ENCODE peak calls at places on chromosomes 4 and X, in four cellular contexts. One of them, this sample, is unnamed.

GRCh38 chr4:164779811-164780216 is 25.9 kb downstream of the SMIM31 start:
- DNase-seq in colonic mucosa: peak; percentile 26
- DNase-seq in RKO: peak; percentile 56
- DNase-seq in mesothelial cell of epicardium: peak; percentile 48
- DNase-seq in this sample: peak; percentile 39

GRCh38 chr4:180527993-180528392 is 1715.2 kb upstream of the TENM3 start:
- DNase-seq in colonic mucosa: no peak
- DNase-seq in RKO: no peak
- DNase-seq in mesothelial cell of epicardium: no peak
- DNase-seq in this sample: no peak

GRCh38 chr4:121989715-121990114 is 37.9 kb upstream of the TRPC3 start:
- DNase-seq in colonic mucosa: no peak
- DNase-seq in RKO: no peak
- DNase-seq in mesothelial cell of epicardium: no peak
- DNase-seq in this sample: no peak

GRCh38 chr4:127622621-127622922 is 10.2 kb upstream of the INTU start:
- DNase-seq in colonic mucosa: no peak
- DNase-seq in RKO: no peak
- DNase-seq in mesothelial cell of epicardium: no peak
- DNase-seq in this sample: no peak

GRCh38 chr4:105265689-105266088 is 119.0 kb downstream of the TET2 start:
- DNase-seq in colonic mucosa: no peak
- DNase-seq in RKO: no peak
- DNase-seq in mesothelial cell of epicardium: no peak
- DNase-seq in this sample: no peak

GRCh38 chr4:6366581-6366980 is 96.9 kb downstream of the WFS1 start:
- DNase-seq in colonic mucosa: no peak
- DNase-seq in RKO: no peak
- DNase-seq in mesothelial cell of epicardium: no peak
- DNase-seq in this sample: no peak

GRCh38 chrX:145820825-145821224 is 3.2 kb downstream of the SLITRK2 start:
- DNase-seq in colonic mucosa: no peak
- DNase-seq in RKO: no peak
- DNase-seq in mesothelial cell of epicardium: no peak
- DNase-seq in this sample: no peak

GRCh38 chr4:84503495-84504437 is 4.7 kb upstream of the NKX6-1 start:
- DNase-seq in colonic mucosa: no peak
- DNase-seq in RKO: peak; percentile 70
- DNase-seq in mesothelial cell of epicardium: no peak
- DNase-seq in this sample: peak; percentile 76

GRCh38 chrX:125742811-125743210 is 423.1 kb downstream of the TEX13C start:
- DNase-seq in colonic mucosa: no peak
- DNase-seq in RKO: no peak
- DNase-seq in mesothelial cell of epicardium: no peak
- DNase-seq in this sample: no peak

GRCh38 chr4:20028694-20029093 is 223.0 kb upstream of the SLIT2 start:
- DNase-seq in colonic mucosa: no peak
- DNase-seq in RKO: peak; percentile 17
- DNase-seq in mesothelial cell of epicardium: no peak
- DNase-seq in this sample: peak; percentile 7

GRCh38 chr4:149784018-149784417 is 31.6 kb downstream of the IQCM start:
- DNase-seq in colonic mucosa: no peak
- DNase-seq in RKO: peak; percentile 40
- DNase-seq in mesothelial cell of epicardium: no peak
- DNase-seq in this sample: no peak

GRCh38 chrX:31563792-31564191 is 492.0 kb upstream of the FTHL17 start:
- DNase-seq in colonic mucosa: no peak
- DNase-seq in RKO: no peak
- DNase-seq in mesothelial cell of epicardium: no peak
- DNase-seq in this sample: no peak

GRCh38 chr4:153409412-153409811 is 56.7 kb upstream of the TMEM131L start:
- DNase-seq in colonic mucosa: no peak
- DNase-seq in RKO: peak; percentile 62
- DNase-seq in mesothelial cell of epicardium: no peak
- DNase-seq in this sample: no peak

GRCh38 chrX:53930513-53931380 is 113.5 kb downstream of the PHF8 start:
- DNase-seq in colonic mucosa: no peak
- DNase-seq in RKO: peak; percentile 4
- DNase-seq in mesothelial cell of epicardium: no peak
- DNase-seq in this sample: no peak

GRCh38 chr4:79211490-79211889 is 114.4 kb downstream of the NAA11 start:
- DNase-seq in colonic mucosa: no peak
- DNase-seq in RKO: no peak
- DNase-seq in mesothelial cell of epicardium: no peak
- DNase-seq in this sample: no peak

GRCh38 chr4:17027495-17027894 is 129.1 kb upstream of the LDB2 start:
- DNase-seq in colonic mucosa: no peak
- DNase-seq in RKO: peak; percentile 92
- DNase-seq in mesothelial cell of epicardium: no peak
- DNase-seq in this sample: no peak

GRCh38 chr4:28179126-28179525 is 1318.5 kb downstream of the STIM2 start:
- DNase-seq in colonic mucosa: no peak
- DNase-seq in RKO: no peak
- DNase-seq in mesothelial cell of epicardium: no peak
- DNase-seq in this sample: no peak

GRCh38 chrX:21479695-21480280 is 105.6 kb downstream of the CNKSR2 start:
- DNase-seq in colonic mucosa: no peak
- DNase-seq in RKO: peak; percentile 72
- DNase-seq in mesothelial cell of epicardium: no peak
- DNase-seq in this sample: peak; percentile 68

GRCh38 chrX:44891642-44892041 is 18.7 kb downstream of the KDM6A start:
- DNase-seq in colonic mucosa: no peak
- DNase-seq in RKO: no peak
- DNase-seq in mesothelial cell of epicardium: no peak
- DNase-seq in this sample: no peak

GRCh38 chr4:94399721-94400120 is 52.0 kb upstream of the PDLIM5 start:
- DNase-seq in colonic mucosa: no peak
- DNase-seq in RKO: no peak
- DNase-seq in mesothelial cell of epicardium: no peak
- DNase-seq in this sample: no peak

GRCh38 chr4:68175562-68176155 is 46.0 kb upstream of the TMPRSS11F start:
- DNase-seq in colonic mucosa: peak; percentile 34
- DNase-seq in RKO: peak; percentile 65
- DNase-seq in mesothelial cell of epicardium: peak; percentile 49
- DNase-seq in this sample: peak; percentile 83

GRCh38 chr4:151744614-151745013 is 16.2 kb downstream of the GATB start:
- DNase-seq in colonic mucosa: no peak
- DNase-seq in RKO: peak; percentile 98
- DNase-seq in mesothelial cell of epicardium: no peak
- DNase-seq in this sample: no peak

GRCh38 chr4:101790521-101791188 is at the start of gene BANK1:
- DNase-seq in colonic mucosa: peak; percentile 35
- DNase-seq in RKO: no peak
- DNase-seq in mesothelial cell of epicardium: peak; percentile 79
- DNase-seq in this sample: peak; percentile 31

GRCh38 chr4:16157609-16158503 is 68.4 kb downstream of the TAPT1 start:
- DNase-seq in colonic mucosa: peak; percentile 34
- DNase-seq in RKO: no peak
- DNase-seq in mesothelial cell of epicardium: no peak
- DNase-seq in this sample: peak; percentile 75

GRCh38 chr4:53785996-53786395 is 194.7 kb upstream of the LNX1 start:
- DNase-seq in colonic mucosa: no peak
- DNase-seq in RKO: no peak
- DNase-seq in mesothelial cell of epicardium: no peak
- DNase-seq in this sample: no peak

GRCh38 chr4:185513489-185514181 is 21.7 kb downstream of the PDLIM3 start:
- DNase-seq in colonic mucosa: peak; percentile 60
- DNase-seq in RKO: no peak
- DNase-seq in mesothelial cell of epicardium: no peak
- DNase-seq in this sample: no peak

GRCh38 chrX:107845625-107846024 is 20.0 kb downstream of the MID2 start:
- DNase-seq in colonic mucosa: no peak
- DNase-seq in RKO: no peak
- DNase-seq in mesothelial cell of epicardium: no peak
- DNase-seq in this sample: no peak

GRCh38 chr4:160129439-160129838 is 1026.6 kb downstream of the RAPGEF2 start:
- DNase-seq in colonic mucosa: no peak
- DNase-seq in RKO: peak; percentile 9
- DNase-seq in mesothelial cell of epicardium: no peak
- DNase-seq in this sample: peak; percentile 23

GRCh38 chr4:82850684-82851083 is 40.3 kb downstream of the SEC31A start:
- DNase-seq in colonic mucosa: no peak
- DNase-seq in RKO: no peak
- DNase-seq in mesothelial cell of epicardium: no peak
- DNase-seq in this sample: no peak

GRCh38 chrX:13151806-13152510 is 107.5 kb upstream of the FAM9C start:
- DNase-seq in colonic mucosa: no peak
- DNase-seq in RKO: no peak
- DNase-seq in mesothelial cell of epicardium: no peak
- DNase-seq in this sample: peak; percentile 26

GRCh38 chr4:118760092-118760491 is 74.9 kb downstream of the METTL14 start:
- DNase-seq in colonic mucosa: no peak
- DNase-seq in RKO: no peak
- DNase-seq in mesothelial cell of epicardium: no peak
- DNase-seq in this sample: no peak

GRCh38 chrX:30895331-30895730 is 6.3 kb upstream of the TAB3 start:
- DNase-seq in colonic mucosa: no peak
- DNase-seq in RKO: no peak
- DNase-seq in mesothelial cell of epicardium: no peak
- DNase-seq in this sample: no peak

GRCh38 chrX:11103006-11103405 is 8.1 kb upstream of the HCCS start:
- DNase-seq in colonic mucosa: no peak
- DNase-seq in RKO: no peak
- DNase-seq in mesothelial cell of epicardium: no peak
- DNase-seq in this sample: no peak

This sample was measured in HT-29.